ENCODE peak calls at places on chromosomes 16 and 17, in five cellular contexts. U is NT2/D1, M is GM12878, B is HepG2, F is H1. I is an unnamed sample.

GRCh38 chr16:21150375-21151001 is at the start of gene DNAH3:
- DNase-seq in M (no peak), U (no peak), F (no peak), B (peak; percentile 39), I (no peak)

GRCh38 chr16:19375561-19376158 is 42.0 kb upstream of the TMC5 start:
- DNase-seq in M (peak; percentile 28), F (peak; percentile 2), U (peak; percentile 49), B (peak; percentile 60), I (peak; percentile 70)

GRCh38 chr17:58028591-58028990 is 21.5 kb upstream of the SRSF1 start:
- DNase-seq in M (no peak), F (no peak), U (no peak), B (no peak), I (no peak)

GRCh38 chr17:39963826-39964225 is 1.0 kb downstream of the GSDMA start:
- DNase-seq in F (no peak), B (no peak), U (no peak), M (no peak), I (no peak)

GRCh38 chr16:87350681-87351319 is 32.8 kb downstream of the FBXO31 start:
- DNase-seq in B (no peak), F (no peak), M (no peak), U (no peak), I (no peak)

GRCh38 chr16:69613283-69614154 is 47.8 kb downstream of the NFAT5 start:
- DNase-seq in B (peak; percentile 36), U (no peak), F (no peak), M (peak; percentile 27), I (no peak)

GRCh38 chr16:83272201-83272600 is 535.6 kb upstream of the HSBP1 start:
- DNase-seq in U (no peak), M (no peak), B (no peak), F (no peak), I (no peak)

GRCh38 chr16:67666032-67666537 is 465 bp downstream of the ENKD1 start:
- DNase-seq in U (no peak), M (no peak), B (peak; percentile 54), F (no peak), I (no peak)

GRCh38 chr17:78163881-78164747 is 4.3 kb upstream of the SYNGR2 start:
- DNase-seq in M (no peak), B (no peak), F (no peak), U (no peak), I (no peak)

GRCh38 chr17:59365383-59365981 is 34.0 kb downstream of the YPEL2 start:
- DNase-seq in U (no peak), M (no peak), F (no peak), B (peak; percentile 52), I (no peak)

GRCh38 chr17:41264599-41264998 is 579 bp upstream of the KRTAP9-6 start:
- DNase-seq in U (no peak), F (no peak), B (no peak), M (no peak), I (no peak)

GRCh38 chr17:82893779-82894178 is 54.0 kb upstream of the ZNF750 start:
- DNase-seq in M (no peak), F (no peak), U (no peak), B (no peak), I (no peak)

GRCh38 chr16:68898026-68898425 is 54.7 kb downstream of the TANGO6 start:
- DNase-seq in B (no peak), U (no peak), F (no peak), M (no peak), I (no peak)

GRCh38 chr16:81755915-81756644 is 23.0 kb upstream of the PLCG2 start:
- DNase-seq in U (no peak), F (no peak), B (no peak), M (no peak), I (no peak)

GRCh38 chr16:7333326-7333725 is 681 bp downstream of the RBFOX1 start:
- DNase-seq in F (no peak), U (no peak), M (no peak), B (no peak), I (no peak)

GRCh38 chr17:68819465-68819864 is 135.7 kb downstream of the ABCA8 start:
- DNase-seq in F (no peak), M (no peak), U (no peak), B (no peak), I (no peak)

GRCh38 chr16:79372504-79373184 is 227.9 kb downstream of the MAF start:
- DNase-seq in F (no peak), M (no peak), B (no peak), U (no peak), I (no peak)

GRCh38 chr17:83181991-83182619 is 102.7 kb downstream of the METRNL start:
- DNase-seq in M (no peak), B (no peak), U (no peak), F (no peak), I (no peak)

GRCh38 chr17:77943971-77944370 is 14.5 kb upstream of the TNRC6C start:
- DNase-seq in U (no peak), M (no peak), B (no peak), F (no peak), I (no peak)

GRCh38 chr17:76556759-76557367 is 17.0 kb downstream of the PRCD start:
- DNase-seq in M (no peak), B (peak; percentile 53), U (no peak), F (no peak), I (no peak)

GRCh38 chr17:76862079-76862478 is 6.1 kb upstream of the MGAT5B start:
- DNase-seq in M (no peak), F (no peak), U (no peak), B (no peak), I (no peak)

GRCh38 chr17:58365185-58365979 is 13.4 kb upstream of the SUPT4H1 start:
- DNase-seq in U (no peak), M (no peak), B (peak; percentile 45), F (no peak), I (no peak)

GRCh38 chr17:82611140-82612058 is 36.8 kb downstream of the WDR45B start:
- DNase-seq in U (no peak), M (no peak), F (no peak), B (no peak), I (no peak)

GRCh38 chr17:8224891-8225812 is 14.8 kb upstream of the AURKB start:
- DNase-seq in M (no peak), U (no peak), B (no peak), F (no peak), I (no peak)

GRCh38 chr17:4479982-4480751 is 18.5 kb upstream of the SPNS2 start:
- DNase-seq in B (no peak), M (no peak), F (no peak), U (no peak), I (no peak)

GRCh38 chr16:27444015-27444414 is 42.0 kb downstream of the IL21R start:
- DNase-seq in U (no peak), M (no peak), B (no peak), F (no peak), I (no peak)

GRCh38 chr17:81311954-81312353 is 16.8 kb upstream of the SLC38A10 start:
- DNase-seq in U (no peak), M (no peak), B (no peak), F (no peak), I (no peak)

GRCh38 chr17:81309140-81309858 is 14.2 kb upstream of the SLC38A10 start:
- DNase-seq in U (no peak), M (no peak), B (peak; percentile 91), F (no peak), I (peak; percentile 74)

GRCh38 chr17:81312624-81313325 is 17.7 kb upstream of the SLC38A10 start:
- DNase-seq in B (no peak), U (no peak), F (no peak), M (no peak), I (no peak)

GRCh38 chr17:81309859-81310839 is 15.0 kb upstream of the SLC38A10 start:
- DNase-seq in B (no peak), U (no peak), M (no peak), F (no peak), I (no peak)

GRCh38 chr17:81310963-81311550 is 15.9 kb upstream of the SLC38A10 start:
- DNase-seq in B (no peak), F (no peak), U (no peak), M (no peak), I (no peak)
- TF ChIP-seq SUZ12 in B (no peak), F (no peak), U (no peak), M (no peak), I (no peak)

GRCh38 chr17:55654015-55654414 is 68.6 kb downstream of the TMEM100 start:
- DNase-seq in U (no peak), F (no peak), B (no peak), M (no peak), I (no peak)
- TF ChIP-seq SUZ12 in U (no peak), F (no peak), B (no peak), M (no peak), I (no peak)

DNA sequence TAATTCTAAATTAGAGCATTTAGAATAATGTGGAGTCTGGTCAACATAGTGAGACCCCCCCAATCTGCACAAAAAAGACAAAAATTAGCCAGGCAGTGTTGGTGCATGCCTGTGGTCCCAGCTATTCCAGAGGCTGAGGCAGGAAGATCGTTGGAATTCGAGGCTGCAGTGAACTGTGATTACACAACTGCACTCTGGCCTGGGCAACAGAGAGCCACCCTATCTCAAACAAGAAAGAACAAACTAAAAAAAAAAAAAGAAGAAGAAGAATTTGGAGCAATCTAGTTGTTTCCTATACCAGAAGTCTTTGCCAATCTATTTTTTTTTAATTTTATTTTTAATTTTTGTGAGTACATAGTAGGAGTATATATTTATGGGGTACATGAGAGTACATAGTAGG is 6.0 kb downstream of the CETP start:
- DNase-seq in F (no peak), M (no peak), B (peak; percentile 86), U (no peak), I (no peak)
- TF ChIP-seq SUZ12 in F (no peak), M (no peak), B (no peak), U (no peak), I (no peak)

DNA sequence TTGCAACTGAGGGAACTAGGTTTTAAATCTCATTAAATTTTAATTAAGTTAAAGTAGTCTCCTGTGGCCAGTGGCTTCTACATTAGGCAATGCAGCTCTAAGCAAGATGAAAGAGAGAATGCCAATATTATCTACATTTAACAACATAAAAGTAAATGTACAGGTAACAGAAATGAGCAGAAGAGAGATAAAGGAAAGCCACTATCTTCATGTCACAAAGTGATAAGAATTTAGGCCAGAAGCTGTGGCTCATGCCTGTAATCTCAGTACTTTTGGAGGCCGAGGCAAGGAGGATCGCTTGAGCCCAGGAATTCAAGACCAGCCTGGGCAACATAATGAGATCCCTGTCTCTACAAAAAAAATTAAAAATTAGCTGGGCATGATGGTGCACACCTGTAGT is 11.1 kb upstream of the SPN start:
- DNase-seq in F (no peak), M (no peak), B (no peak), U (no peak), I (no peak)
- TF ChIP-seq SUZ12 in F (no peak), M (no peak), B (no peak), U (no peak), I (no peak)

GRCh38 chr17:50352693-50353599 is 7.0 kb downstream of the XYLT2 start:
- DNase-seq in F (no peak), U (no peak), M (no peak), B (no peak), I (no peak)
- TF ChIP-seq SUZ12 in F (no peak), U (no peak), M (no peak), B (no peak), I (no peak)

GRCh38 chr17:80254396-80255241 is 6.0 kb upstream of the RNF213 start:
- DNase-seq in U (no peak), F (no peak), B (peak; percentile 88), M (peak; percentile 86), I (no peak)
- TF ChIP-seq SUZ12 in U (no peak), F (no peak), B (no peak), M (no peak), I (no peak)